ENCODE peak calls at places on chromosome 5, in six cellular contexts. Z is tibial nerve, V is transverse colon, G is upper lobe of left lung, Q is suprapubic skin, A is K562. M is an unnamed sample.

GRCh38 chr5:96936431-96937221 is 746 bp downstream of the LNPEP start:
- DNase-seq in Z (no peak), V (peak), G (peak), Q (peak), A (peak), M (peak)

GRCh38 chr5:79582186-79582585 is 30.1 kb upstream of the TENT2 start:
- DNase-seq in Z (no peak), V (no peak), G (no peak), Q (no peak), A (no peak), M (no peak)

GRCh38 chr5:157828031-157828948 is 30.7 kb downstream of the CLINT1 start:
- DNase-seq in Z (no peak), V (no peak), G (no peak), Q (no peak), A (no peak), M (peak)

GRCh38 chr5:57822651-57823050 is 340.0 kb upstream of the ACTBL2 start:
- DNase-seq in Z (no peak), V (no peak), G (no peak), Q (no peak), A (no peak), M (no peak)

GRCh38 chr5:142322747-142323479 is 1.9 kb downstream of the SPRY4 start:
- DNase-seq in Z (no peak), V (no peak), G (no peak), Q (no peak), A (peak), M (no peak)

GRCh38 chr5:168802337-168802736 is 223.2 kb upstream of the PANK3 start:
- DNase-seq in Z (no peak), V (no peak), G (no peak), Q (no peak), A (no peak), M (no peak)

GRCh38 chr5:25544652-25545249 is 900.0 kb upstream of the CDH10 start:
- DNase-seq in Z (no peak), V (no peak), G (peak), Q (no peak), A (peak), M (peak)

GRCh38 chr5:969421-969839 is 39.2 kb upstream of the NKD2 start:
- DNase-seq in Z (no peak), V (no peak), G (no peak), Q (no peak), A (no peak), M (no peak)

GRCh38 chr5:132003982-132004381 is 7.5 kb downstream of the ACSL6 start:
- DNase-seq in Z (no peak), V (no peak), G (no peak), Q (no peak), A (no peak), M (no peak)

GRCh38 chr5:604391-604831 is 7.7 kb upstream of the CEP72 start:
- DNase-seq in Z (no peak), V (no peak), G (peak), Q (peak), A (no peak), M (no peak)

GRCh38 chr5:91499943-91500531 is 116.9 kb upstream of the ARRDC3 start:
- DNase-seq in Z (no peak), V (no peak), G (no peak), Q (no peak), A (peak), M (peak)

GRCh38 chr5:65925094-65925600 is 1.2 kb upstream of the ERBIN start:
- DNase-seq in Z (peak), V (peak), G (peak), Q (peak), A (peak), M (peak)

GRCh38 chr5:50799596-50799995 is 133.2 kb downstream of the PARP8 start:
- DNase-seq in Z (no peak), V (no peak), G (no peak), Q (no peak), A (no peak), M (no peak)

GRCh38 chr5:38060354-38060753 is 198.0 kb upstream of the EGFLAM start:
- DNase-seq in Z (no peak), V (no peak), G (no peak), Q (no peak), A (no peak), M (no peak)

GRCh38 chr5:155679530-155679929 is 647.4 kb upstream of the SGCD start:
- DNase-seq in Z (no peak), V (no peak), G (no peak), Q (no peak), A (no peak), M (no peak)

GRCh38 chr5:131671994-131672655 is 37.1 kb upstream of the RAPGEF6 start:
- DNase-seq in Z (no peak), V (no peak), G (no peak), Q (no peak), A (peak), M (no peak)

GRCh38 chr5:163770625-163771024 is 265.2 kb downstream of the MAT2B start:
- DNase-seq in Z (no peak), V (no peak), G (no peak), Q (no peak), A (no peak), M (no peak)

GRCh38 chr5:134445841-134446818 is 34.4 kb upstream of the CDKN2AIPNL start:
- DNase-seq in Z (no peak), V (no peak), G (no peak), Q (no peak), A (no peak), M (no peak)

GRCh38 chr5:59039296-59040006 is 456.6 kb downstream of the RAB3C start:
- DNase-seq in Z (peak), V (peak), G (peak), Q (peak), A (peak), M (peak)

GRCh38 chr5:99795026-99795425 is 740.1 kb upstream of the FAM174A start:
- DNase-seq in Z (no peak), V (no peak), G (no peak), Q (no peak), A (no peak), M (no peak)

GRCh38 chr5:54902817-54903473 is 82.4 kb downstream of the ESM1 start:
- DNase-seq in Z (no peak), V (peak), G (no peak), Q (no peak), A (no peak), M (no peak)

GRCh38 chr5:134114886-134115805 is 665 bp downstream of the TCF7 start:
- DNase-seq in Z (no peak), V (peak), G (peak), Q (no peak), A (peak), M (peak)

GRCh38 chr5:178223196-178223773 is 9.3 kb downstream of the PHYKPL start:
- DNase-seq in Z (no peak), V (no peak), G (no peak), Q (no peak), A (no peak), M (no peak)

GRCh38 chr5:16992006-16992405 is 55.9 kb upstream of the MYO10 start:
- DNase-seq in Z (no peak), V (no peak), G (no peak), Q (no peak), A (no peak), M (no peak)

GRCh38 chr5:56142620-56143431 is 90.3 kb downstream of the ANKRD55 start:
- DNase-seq in Z (no peak), V (peak), G (no peak), Q (no peak), A (no peak), M (no peak)

GRCh38 chr5:157820593-157821252 is 38.2 kb downstream of the CLINT1 start:
- DNase-seq in Z (no peak), V (no peak), G (no peak), Q (no peak), A (peak), M (peak)

GRCh38 chr5:132681983-132682382 is 8.2 kb downstream of the IL4 start:
- DNase-seq in Z (no peak), V (no peak), G (no peak), Q (no peak), A (no peak), M (no peak)

GRCh38 chr5:56167522-56167921 is 65.6 kb downstream of the ANKRD55 start:
- DNase-seq in Z (no peak), V (no peak), G (no peak), Q (no peak), A (no peak), M (no peak)

GRCh38 chr5:68215888-68216736 is 556 bp downstream of the PIK3R1 start:
- DNase-seq in Z (peak), V (peak), G (peak), Q (peak), A (peak), M (peak)

GRCh38 chr5:38323645-38324295 is 65.4 kb downstream of the EGFLAM start:
- DNase-seq in Z (no peak), V (no peak), G (no peak), Q (no peak), A (no peak), M (no peak)

GRCh38 chr5:1519631-1520141 is 4.1 kb downstream of the LPCAT1 start:
- DNase-seq in Z (peak), V (peak), G (peak), Q (peak), A (no peak), M (no peak)

GRCh38 chr5:91179018-91179417 is 204.1 kb downstream of the ARRDC3 start:
- DNase-seq in Z (no peak), V (no peak), G (no peak), Q (no peak), A (no peak), M (no peak)

GRCh38 chr5:59093329-59093728 is 510.5 kb downstream of the RAB3C start:
- DNase-seq in Z (no peak), V (no peak), G (peak), Q (no peak), A (no peak), M (no peak)

GRCh38 chr5:7754997-7755596 is 95.8 kb downstream of the CFAP90 start:
- DNase-seq in Z (no peak), V (peak), G (peak), Q (no peak), A (peak), M (peak)

GRCh38 chr5:21862986-21863385 is 990.2 kb downstream of the CDH12 start:
- DNase-seq in Z (no peak), V (no peak), G (no peak), Q (no peak), A (no peak), M (no peak)

GRCh38 chr5:41284938-41285337 is 71.6 kb upstream of the C6 start:
- DNase-seq in Z (no peak), V (no peak), G (no peak), Q (no peak), A (no peak), M (no peak)

GRCh38 chr5:41275813-41276512 is 62.6 kb upstream of the C6 start:
- DNase-seq in Z (no peak), V (no peak), G (no peak), Q (no peak), A (no peak), M (no peak)

GRCh38 chr5:41286165-41286564 is 72.8 kb upstream of the C6 start:
- DNase-seq in Z (no peak), V (no peak), G (no peak), Q (no peak), A (no peak), M (no peak)

GRCh38 chr5:41279040-41279439 is 65.7 kb upstream of the C6 start:
- DNase-seq in Z (no peak), V (no peak), G (no peak), Q (no peak), A (no peak), M (no peak)

DNA sequence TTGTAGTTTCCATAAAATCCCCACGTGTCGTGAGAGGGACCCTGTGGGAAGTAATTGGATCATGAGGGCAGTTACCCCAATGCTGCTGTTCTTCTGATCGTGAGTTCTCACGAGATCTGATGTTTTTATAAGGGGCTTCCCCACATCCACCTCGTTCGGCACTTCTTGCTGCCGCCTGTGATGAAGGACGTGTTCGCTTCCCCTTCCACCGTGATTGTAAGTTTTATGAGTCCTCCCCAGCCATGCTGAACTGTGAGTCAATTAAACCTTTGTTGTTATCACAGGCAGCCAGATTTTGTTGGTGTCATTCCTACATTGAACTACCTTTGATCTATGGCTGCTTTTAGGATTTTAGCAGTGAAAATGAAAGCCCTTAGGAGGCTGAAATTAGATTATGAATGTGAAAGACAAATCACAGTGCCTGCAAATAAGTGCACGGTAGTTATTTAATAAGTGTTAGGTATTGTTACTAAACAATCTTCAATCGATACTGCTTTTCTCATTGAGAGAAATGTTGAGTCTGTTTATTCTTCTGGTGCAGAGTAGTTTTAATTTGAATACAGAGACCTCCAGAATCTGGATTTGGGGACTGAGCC is 68.0 kb upstream of the C6 start:
- DNase-seq in Z (no peak), V (no peak), G (no peak), Q (no peak), A (no peak), M (no peak)
- TF ChIP-seq POLR2A in Z (no peak), V (no peak), G (no peak), Q (no peak), A (no peak), M (no peak)

DNA sequence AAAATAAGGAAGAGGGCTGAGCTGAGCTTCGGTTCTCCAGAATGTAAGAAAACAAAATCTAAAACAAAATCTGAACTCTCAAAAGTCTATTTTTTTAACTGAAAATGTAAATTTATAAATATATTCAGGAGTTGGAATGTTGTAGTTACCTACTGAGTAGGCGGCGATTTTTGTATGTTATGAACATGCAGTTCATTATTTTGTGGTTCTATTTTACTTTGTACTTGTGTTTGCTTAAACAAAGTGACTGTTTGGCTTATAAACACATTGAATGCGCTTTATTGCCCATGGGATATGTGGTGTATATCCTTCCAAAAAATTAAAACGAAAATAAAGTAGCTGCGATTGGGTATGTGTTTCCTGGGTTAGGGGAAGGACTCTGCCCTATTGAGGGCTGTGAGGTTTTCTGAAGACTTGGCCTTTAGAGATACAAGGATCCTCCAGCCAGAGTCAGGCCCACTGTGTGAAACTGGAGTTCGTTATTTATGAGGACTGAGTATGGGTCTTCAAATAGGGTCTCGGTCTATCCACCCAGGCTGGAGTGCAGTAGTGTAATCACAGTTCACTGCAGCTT is 3.8 kb downstream of the EGR1 start:
- DNase-seq in Z (no peak), V (no peak), G (no peak), Q (no peak), A (no peak), M (no peak)
- TF ChIP-seq POLR2A in Z (no peak), V (peak), G (no peak), Q (no peak), A (peak), M (no peak)

GRCh38 chr5:23884405-23884804 is 377.0 kb downstream of the PRDM9 start:
- DNase-seq in Z (no peak), V (no peak), G (no peak), Q (no peak), A (no peak), M (no peak)
- TF ChIP-seq POLR2A in Z (no peak), V (no peak), G (no peak), Q (no peak), A (no peak), M (no peak)

GRCh38 chr5:89440670-89441069 is 557.7 kb upstream of the MEF2C start:
- DNase-seq in Z (no peak), V (no peak), G (no peak), Q (no peak), A (no peak), M (no peak)

GRCh38 chr5:89437450-89438435 is 554.8 kb upstream of the MEF2C start:
- DNase-seq in Z (no peak), V (no peak), G (no peak), Q (no peak), A (no peak), M (no peak)

GRCh38 chr5:89436464-89436863 is 553.5 kb upstream of the MEF2C start:
- DNase-seq in Z (no peak), V (no peak), G (no peak), Q (no peak), A (no peak), M (no peak)

DNA sequence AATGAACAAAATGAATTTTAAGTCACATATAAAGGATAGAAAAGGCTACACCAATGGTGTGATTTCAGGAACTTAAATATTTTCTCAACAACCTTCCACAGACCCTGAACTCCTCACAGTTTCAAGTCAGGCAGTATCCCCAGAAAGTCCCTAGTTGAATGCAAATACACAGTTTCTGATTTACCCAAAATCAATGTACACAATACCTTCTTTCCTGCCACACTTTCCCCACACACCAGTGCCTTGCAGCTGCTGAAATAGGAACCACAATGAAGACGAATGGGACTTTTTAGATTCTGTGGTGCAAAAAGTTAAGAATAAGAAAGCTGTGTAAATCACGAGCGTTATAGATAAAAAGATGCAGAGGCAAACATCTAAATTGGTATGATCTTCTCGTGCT is 552.4 kb upstream of the MEF2C start:
- DNase-seq in Z (no peak), V (no peak), G (no peak), Q (no peak), A (no peak), M (no peak)
- TF ChIP-seq POLR2A in Z (no peak), V (no peak), G (no peak), Q (no peak), A (no peak), M (no peak)

GRCh38 chr5:94618493-94619328 is at the start of the genes KIAA0825 and SLF1:
- DNase-seq in Z (peak), V (peak), G (peak), Q (peak), A (peak), M (peak)
- TF ChIP-seq POLR2A in Z (no peak), V (peak), G (peak), Q (no peak), A (peak), M (peak)

GRCh38 chr5:103452089-103452488 is 110.5 kb downstream of the NUDT12 start:
- DNase-seq in Z (no peak), V (no peak), G (no peak), Q (no peak), A (no peak), M (no peak)

GRCh38 chr5:103458497-103459040 is 104.0 kb downstream of the NUDT12 start:
- DNase-seq in Z (no peak), V (no peak), G (no peak), Q (no peak), A (no peak), M (no peak)

GRCh38 chr5:103452666-103453065 is 109.9 kb downstream of the NUDT12 start:
- DNase-seq in Z (no peak), V (no peak), G (no peak), Q (no peak), A (no peak), M (no peak)

GRCh38 chr5:103454774-103455173 is 107.8 kb downstream of the NUDT12 start:
- DNase-seq in Z (no peak), V (no peak), G (no peak), Q (no peak), A (no peak), M (no peak)

DNA sequence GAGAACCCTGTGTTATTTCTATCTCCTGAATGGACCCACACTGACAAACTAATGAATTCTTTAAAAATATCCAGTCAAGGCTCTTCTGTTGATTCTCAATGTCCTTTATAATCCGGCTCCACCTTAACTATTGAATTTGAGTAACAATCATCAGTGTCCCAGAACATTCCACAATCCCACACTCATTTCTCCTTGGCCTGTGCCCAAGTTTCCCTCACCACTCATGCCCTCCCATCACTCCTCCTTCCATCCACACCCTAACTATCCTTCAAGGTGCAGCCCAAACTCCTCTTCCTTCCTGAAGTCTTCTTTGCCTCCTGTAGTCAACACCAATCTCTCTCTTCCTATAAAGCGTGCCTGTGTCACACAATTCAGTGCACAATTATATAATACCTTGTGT is 106.1 kb downstream of the NUDT12 start:
- DNase-seq in Z (no peak), V (no peak), G (no peak), Q (no peak), A (no peak), M (no peak)
- TF ChIP-seq POLR2A in Z (no peak), V (no peak), G (no peak), Q (no peak), A (no peak), M (no peak)

GRCh38 chr5:172886974-172887491 is 53.0 kb downstream of the ERGIC1 start:
- DNase-seq in Z (no peak), V (peak), G (peak), Q (no peak), A (no peak), M (no peak)
- TF ChIP-seq POLR2A in Z (no peak), V (no peak), G (peak), Q (no peak), A (no peak), M (no peak)

GRCh38 chr5:176646049-176646706 is 1.1 kb upstream of the TSPAN17 start:
- DNase-seq in Z (no peak), V (no peak), G (no peak), Q (no peak), A (peak), M (peak)

GRCh38 chr5:176646707-176647029 is 616 bp upstream of the TSPAN17 start:
- DNase-seq in Z (no peak), V (no peak), G (no peak), Q (no peak), A (no peak), M (no peak)

GRCh38 chr5:176648467-176649194 is 1.3 kb downstream of the TSPAN17 start:
- DNase-seq in Z (no peak), V (no peak), G (no peak), Q (no peak), A (peak), M (peak)

GRCh38 chr5:176647870-176648466 is 684 bp downstream of the TSPAN17 start:
- DNase-seq in Z (peak), V (peak), G (peak), Q (no peak), A (peak), M (peak)

GRCh38 chr5:176647030-176647869 is at the start of gene TSPAN17:
- DNase-seq in Z (peak), V (peak), G (peak), Q (peak), A (peak), M (peak)
- TF ChIP-seq POLR2A in Z (peak), V (peak), G (peak), Q (no peak), A (peak), M (peak)

GRCh38 chr5:5605170-5605764 is 182.8 kb downstream of the ICE1 start:
- DNase-seq in Z (no peak), V (no peak), G (no peak), Q (no peak), A (peak), M (no peak)
- TF ChIP-seq POLR2A in Z (no peak), V (no peak), G (no peak), Q (no peak), A (no peak), M (no peak)

M was measured in erythroblast.